ENCODE peak calls at places on chromosomes 12 and 14, in six cellular contexts. N is aorta; S is right cardiac atrium; Z is mesenchymal stem cell; C is CD8-positive, alpha-beta T cell; X is Caco-2. W is an unnamed sample.
A peak's percentile ranks its signal among the peaks of the same experiment; 100 is the strongest.

GRCh38 chr14:89248430-89249295 is 168.4 kb downstream of the FOXN3 start:
- DNase-seq in N (no peak), X (no peak), C (no peak), S (no peak), Z (no peak), W (no peak)

GRCh38 chr14:64947710-64948611 is 5.4 kb upstream of the GPX2 start:
- DNase-seq in Z (no peak), S (peak; percentile 36), N (no peak), X (no peak), C (no peak), W (no peak)

GRCh38 chr14:55427439-55427838 is 13.0 kb downstream of the TBPL2 start:
- DNase-seq in Z (no peak), C (no peak), S (no peak), N (no peak), X (no peak), W (no peak)

GRCh38 chr12:121366063-121366459 is 13.8 kb upstream of the ANAPC5 start:
- DNase-seq in Z (no peak), S (no peak), N (no peak), X (no peak), C (no peak), W (no peak)

GRCh38 chr12:55736780-55737580 is 5.9 kb upstream of the GDF11 start:
- DNase-seq in C (peak; percentile 52), X (peak; percentile 85), Z (peak; percentile 68), N (peak; percentile 88), S (peak; percentile 64), W (no peak)

GRCh38 chr12:55820679-55821078 is 2.8 kb downstream of the ORMDL2 start:
- DNase-seq in Z (peak; percentile 48), S (no peak), X (no peak), C (no peak), N (no peak), W (no peak)

GRCh38 chr12:26954027-26954426 is 15.8 kb downstream of the FGFR1OP2 start:
- DNase-seq in N (no peak), S (no peak), Z (no peak), X (no peak), C (no peak), W (no peak)

GRCh38 chr12:126719886-126720666 is 1546.9 kb upstream of the TMEM132C start:
- DNase-seq in Z (no peak), S (no peak), X (no peak), C (no peak), N (no peak), W (no peak)

GRCh38 chr12:113474635-113475436 is 3.2 kb upstream of the LHX5 start:
- DNase-seq in C (no peak), Z (no peak), N (no peak), X (no peak), S (no peak), W (no peak)

GRCh38 chr12:67816269-67816668 is 167.7 kb downstream of the DYRK2 start:
- DNase-seq in S (no peak), Z (no peak), C (no peak), N (no peak), X (no peak), W (no peak)

GRCh38 chr12:111359231-111359913 is 9.5 kb downstream of the PHETA1 start:
- DNase-seq in C (no peak), X (no peak), Z (peak; percentile 5), N (no peak), S (no peak), W (no peak)

GRCh38 chr12:95701722-95702418 is 88.7 kb downstream of the NTN4 start:
- DNase-seq in S (no peak), N (no peak), C (no peak), Z (no peak), X (no peak), W (no peak)

GRCh38 chr12:76346236-76346635 is 2.0 kb downstream of the BBS10 start:
- DNase-seq in Z (peak; percentile 24), N (no peak), C (no peak), S (no peak), X (no peak), W (no peak)

GRCh38 chr12:65858831-65859230 is 34.5 kb downstream of the HMGA2 start:
- DNase-seq in Z (peak; percentile 71), N (no peak), X (no peak), C (no peak), S (no peak), W (no peak)

GRCh38 chr14:23042162-23042965 is at the start of gene PSMB11:
- DNase-seq in S (no peak), Z (no peak), N (peak; percentile 68), X (no peak), C (no peak), W (no peak)

GRCh38 chr14:22386924-22387775 is 201.9 kb downstream of the DAD1 start:
- DNase-seq in X (peak; percentile 77), N (no peak), S (peak; percentile 38), C (no peak), Z (peak; percentile 75), W (no peak)

GRCh38 chr12:6949063-6949594 is 2.0 kb upstream of the PTPN6 start:
- DNase-seq in X (no peak), C (peak; percentile 57), S (no peak), N (peak; percentile 68), Z (no peak), W (no peak)

GRCh38 chr14:105859717-105860614 is 333.6 kb downstream of the TMEM121 start:
- DNase-seq in X (no peak), C (peak; percentile 59), N (peak; percentile 61), Z (no peak), S (peak; percentile 10), W (peak; percentile 8)

GRCh38 chr14:96176275-96176674 is 28.4 kb upstream of the BDKRB2 start:
- DNase-seq in S (no peak), C (no peak), N (no peak), Z (no peak), X (no peak), W (no peak)

DNA sequence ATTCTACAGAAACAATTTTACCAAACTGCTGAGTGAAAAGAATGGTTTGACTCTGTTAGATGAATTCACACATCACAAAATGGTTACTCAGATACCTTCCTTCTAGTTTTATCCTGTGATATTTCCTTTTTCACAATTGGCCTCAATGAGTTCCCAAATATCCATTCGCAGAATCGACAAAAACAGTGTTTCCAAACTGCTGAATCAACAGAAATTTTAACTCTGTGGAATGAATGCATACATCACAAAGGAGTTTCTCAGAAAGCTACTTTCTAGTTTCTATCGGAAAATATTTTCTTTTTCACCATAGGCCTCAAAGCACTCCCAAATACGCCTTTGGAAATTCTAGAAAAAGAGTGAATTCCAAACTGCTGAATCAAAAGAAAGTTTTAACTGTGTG is 525.0 kb downstream of the ALG10 start:
- DNase-seq in C (no peak), Z (no peak), X (no peak), S (no peak), N (no peak), W (no peak)
- H3K9me3 ChIP-seq in C (peaks cover 4% of the 10 kb centered on the region), Z (peaks cover 87% of the 10 kb centered on the region), X (peaks cover 60% of the 10 kb centered on the region), S (no peaks in the 10 kb centered on the region), N (no peaks in the 10 kb centered on the region), W (peaks cover 7% of the 10 kb centered on the region)

GRCh38 chr12:115599251-115599811 is 678.2 kb downstream of the MED13L start:
- DNase-seq in N (no peak), S (peak; percentile 35), Z (peak; percentile 1), X (no peak), C (no peak), W (no peak)

GRCh38 chr12:115598827-115599226 is 678.7 kb downstream of the MED13L start:
- DNase-seq in Z (no peak), X (no peak), C (no peak), S (peak; percentile 20), N (no peak), W (no peak)

GRCh38 chr12:115597157-115597712 is 680.3 kb downstream of the MED13L start:
- DNase-seq in Z (peak; percentile 61), S (no peak), N (no peak), C (no peak), X (no peak), W (no peak)
- H3K9me3 ChIP-seq in Z (no peaks in the 10 kb centered on the region), S (no peaks in the 10 kb centered on the region), N (no peaks in the 10 kb centered on the region), C (no peaks in the 10 kb centered on the region), X (no peaks in the 10 kb centered on the region), W (no peaks in the 10 kb centered on the region)

GRCh38 chr14:28952161-28952560 is 185.6 kb downstream of the FOXG1 start:
- DNase-seq in Z (no peak), N (no peak), X (no peak), C (no peak), S (no peak), W (no peak)
- H3K9me3 ChIP-seq in Z (no peaks in the 10 kb centered on the region), N (peaks cover 3% of the 10 kb centered on the region), X (no peaks in the 10 kb centered on the region), C (no peaks in the 10 kb centered on the region), S (no peaks in the 10 kb centered on the region), W (no peaks in the 10 kb centered on the region)

GRCh38 chr12:34357791-34358190 is 335.5 kb downstream of the ALG10 start:
- DNase-seq in X (no peak), C (no peak), N (no peak), Z (no peak), S (no peak), W (no peak)
- H3K9me3 ChIP-seq in X (peaks cover 10% of the 10 kb centered on the region), C (no peaks in the 10 kb centered on the region), N (peaks cover 3% of the 10 kb centered on the region), Z (no peaks in the 10 kb centered on the region), S (no peaks in the 10 kb centered on the region), W (no peaks in the 10 kb centered on the region)

W was measured in T-helper 17 cell.